ENCODE peak calls at places on chromosomes 11 and 22, in nine cellular contexts. D, E, P, Y, H, V, L, G and W are unnamed samples.

GRCh38 chr22:39920134-39920743 is 19.4 kb downstream of the GRAP2 start:
- DNase-seq in Y (no peak), E (no peak), H (no peak), V (no peak), G (no peak), D (peak), L (no peak), P (peak), W (no peak)

GRCh38 chr11:103927535-103927934 is 108.9 kb upstream of the DDI1 start:
- DNase-seq in G (no peak), H (peak), E (no peak), Y (peak), D (no peak), L (no peak), V (no peak), P (no peak), W (no peak)

GRCh38 chr11:125063429-125064043 is 431 bp downstream of the SLC37A2 start:
- DNase-seq in E (no peak), Y (no peak), H (no peak), G (no peak), L (no peak), V (no peak), D (no peak), P (no peak), W (no peak)

GRCh38 chr11:107591098-107591445 is at the start of gene ELMOD1:
- DNase-seq in E (peak), L (peak), Y (peak), D (peak), P (peak), G (peak), H (peak), V (no peak), W (peak)

GRCh38 chr11:67367014-67367835 is 6.2 kb downstream of the CLCF1 start:
- DNase-seq in L (no peak), Y (no peak), V (no peak), E (peak), P (no peak), D (no peak), H (no peak), G (peak), W (no peak)

GRCh38 chr11:2390871-2391662 is 9.5 kb upstream of the TSSC4 start:
- DNase-seq in H (peak), D (no peak), P (no peak), Y (peak), L (peak), V (peak), E (peak), G (no peak), W (no peak)

GRCh38 chr11:64455436-64456261 is 96.7 kb downstream of the RPS6KA4 start:
- DNase-seq in V (no peak), G (peak), D (no peak), H (no peak), E (no peak), Y (no peak), L (no peak), P (no peak), W (no peak)

GRCh38 chr11:65290448-65291165 is 24.1 kb upstream of the CDC42EP2 start:
- DNase-seq in Y (peak), H (peak), V (peak), E (peak), G (peak), D (no peak), P (no peak), L (peak), W (no peak)

GRCh38 chr11:63573881-63574855 is 11.0 kb upstream of the PLAAT2 start:
- DNase-seq in V (peak), E (peak), H (peak), D (peak), G (no peak), L (no peak), P (no peak), Y (peak), W (no peak)

GRCh38 chr22:46604306-46604690 is 15.9 kb upstream of the GRAMD4 start:
- DNase-seq in L (no peak), G (no peak), E (no peak), Y (no peak), V (no peak), D (peak), H (no peak), P (no peak), W (peak)

GRCh38 chr11:128294685-128295079 is 292.7 kb downstream of the ETS1 start:
- DNase-seq in P (no peak), V (no peak), Y (peak), L (no peak), G (no peak), H (peak), D (no peak), E (no peak), W (no peak)

GRCh38 chr11:27158763-27159679 is 118.4 kb downstream of the BBOX1 start:
- DNase-seq in G (no peak), H (peak), P (no peak), E (peak), D (peak), Y (peak), V (peak), L (peak), W (no peak)

GRCh38 chr11:114040706-114041211 is 18.8 kb upstream of the ZBTB16 start:
- DNase-seq in D (no peak), H (peak), G (no peak), P (no peak), Y (peak), E (peak), L (no peak), V (no peak), W (no peak)